ENCODE peak calls at places on chromosome 1, in five cellular contexts. One of them, this sample, is unnamed.

GRCh38 chr1:202998836-202999750 is 8.1 kb upstream of the TMEM183A start:
- DNase-seq in GM23338: peak
- DNase-seq in IMR-90: peak
- DNase-seq in activated T-cell treated with anti-CD3 and anti-CD28 coated beads, Interleukin-2, amount 50 U/mL, for 4 hours: peak
- DNase-seq in ureter: peak
- DNase-seq in this sample: peak

GRCh38 chr1:231053493-231054162 is 13.6 kb upstream of the FAM89A start:
- DNase-seq in GM23338: no peak
- DNase-seq in IMR-90: peak
- DNase-seq in activated T-cell treated with anti-CD3 and anti-CD28 coated beads, Interleukin-2, amount 50 U/mL, for 4 hours: no peak
- DNase-seq in ureter: peak
- DNase-seq in this sample: no peak

GRCh38 chr1:195709821-195710220 is 898.4 kb downstream of the KCNT2 start:
- DNase-seq in GM23338: no peak
- DNase-seq in IMR-90: no peak
- DNase-seq in activated T-cell treated with anti-CD3 and anti-CD28 coated beads, Interleukin-2, amount 50 U/mL, for 4 hours: no peak
- DNase-seq in ureter: no peak
- DNase-seq in this sample: no peak

GRCh38 chr1:200130552-200130951 is 103.0 kb downstream of the NR5A2 start:
- DNase-seq in GM23338: no peak
- DNase-seq in IMR-90: peak
- DNase-seq in activated T-cell treated with anti-CD3 and anti-CD28 coated beads, Interleukin-2, amount 50 U/mL, for 4 hours: no peak
- DNase-seq in ureter: no peak
- DNase-seq in this sample: no peak

GRCh38 chr1:10973956-10974881 is 38.2 kb upstream of the TARDBP start:
- DNase-seq in GM23338: no peak
- DNase-seq in IMR-90: no peak
- DNase-seq in activated T-cell treated with anti-CD3 and anti-CD28 coated beads, Interleukin-2, amount 50 U/mL, for 4 hours: no peak
- DNase-seq in ureter: no peak
- DNase-seq in this sample: no peak

GRCh38 chr1:48030211-48030610 is 33.0 kb upstream of the TRABD2B start:
- DNase-seq in GM23338: no peak
- DNase-seq in IMR-90: no peak
- DNase-seq in activated T-cell treated with anti-CD3 and anti-CD28 coated beads, Interleukin-2, amount 50 U/mL, for 4 hours: no peak
- DNase-seq in ureter: no peak
- DNase-seq in this sample: no peak

GRCh38 chr1:94279462-94279861 is 42.1 kb upstream of the ARHGAP29 start:
- DNase-seq in GM23338: no peak
- DNase-seq in IMR-90: no peak
- DNase-seq in activated T-cell treated with anti-CD3 and anti-CD28 coated beads, Interleukin-2, amount 50 U/mL, for 4 hours: no peak
- DNase-seq in ureter: no peak
- DNase-seq in this sample: no peak

GRCh38 chr1:16112558-16113555 is 39.4 kb upstream of the FAM131C start:
- DNase-seq in GM23338: peak
- DNase-seq in IMR-90: no peak
- DNase-seq in activated T-cell treated with anti-CD3 and anti-CD28 coated beads, Interleukin-2, amount 50 U/mL, for 4 hours: no peak
- DNase-seq in ureter: no peak
- DNase-seq in this sample: no peak

GRCh38 chr1:228332797-228333738 is 73.6 kb downstream of the TRIM11 start:
- DNase-seq in GM23338: no peak
- DNase-seq in IMR-90: no peak
- DNase-seq in activated T-cell treated with anti-CD3 and anti-CD28 coated beads, Interleukin-2, amount 50 U/mL, for 4 hours: no peak
- DNase-seq in ureter: no peak
- DNase-seq in this sample: no peak

GRCh38 chr1:1298861-1299685 is 8.7 kb downstream of the ACAP3 start:
- DNase-seq in GM23338: peak
- DNase-seq in IMR-90: no peak
- DNase-seq in activated T-cell treated with anti-CD3 and anti-CD28 coated beads, Interleukin-2, amount 50 U/mL, for 4 hours: no peak
- DNase-seq in ureter: no peak
- DNase-seq in this sample: no peak

This sample was measured in stimulated activated naive CD4-positive, alpha-beta T cell treated with Interleukin-2 at 50 U/mL for 16 hours.